ENCODE peak calls at places on chromosomes 11 and 22, in nine cellular contexts. C is prostate gland, L is psoas muscle, W is Peyer's patch, U is dorsolateral prefrontal cortex, I is colonic mucosa, V is HL-60, F is lower lobe of right lung, S is cardiac muscle cell. J is an unnamed sample.
A peak's percentile ranks its signal among the peaks of the same experiment; 100 is the strongest.

GRCh38 chr11:10784229-10785145 is 24.2 kb downstream of the EIF4G2 start:
- DNase-seq in C (no peak), L (no peak), W (no peak), U (no peak), I (no peak), V (no peak), F (no peak), S (peak; percentile 48), J (no peak)

GRCh38 chr11:113163291-113164030 is 150.9 kb upstream of the TTC12 start:
- DNase-seq in C (no peak), L (no peak), W (no peak), U (no peak), I (no peak), V (no peak), F (no peak), S (peak; percentile 67), J (no peak)

GRCh38 chr11:27861706-27862430 is 161.6 kb upstream of the BDNF start:
- DNase-seq in C (no peak), L (no peak), W (no peak), U (no peak), I (no peak), V (no peak), F (no peak), S (peak; percentile 86), J (no peak)

GRCh38 chr11:126919147-126919823 is 81.3 kb downstream of the KIRREL3 start:
- DNase-seq in C (no peak), L (no peak), W (no peak), U (no peak), I (no peak), V (no peak), F (no peak), S (no peak), J (no peak)

GRCh38 chr22:17057959-17058814 is 26.6 kb upstream of the IL17RA start:
- DNase-seq in C (peak; percentile 72), L (peak; percentile 40), W (no peak), U (peak; percentile 75), I (peak; percentile 61), V (peak; percentile 38), F (peak; percentile 56), S (peak; percentile 85), J (peak; percentile 58)

GRCh38 chr22:43777204-43777671 is 34.9 kb downstream of the EFCAB6 start:
- DNase-seq in C (no peak), L (no peak), W (no peak), U (peak; percentile 50), I (no peak), V (no peak), F (no peak), S (peak; percentile 76), J (no peak)

GRCh38 chr11:76313913-76314740 is 66.8 kb downstream of the THAP12 start:
- DNase-seq in C (no peak), L (peak; percentile 39), W (no peak), U (no peak), I (no peak), V (peak; percentile 16), F (peak; percentile 34), S (peak; percentile 39), J (no peak)

GRCh38 chr22:41544671-41545476 is 604 bp upstream of the POLR3H start:
- DNase-seq in C (no peak), L (no peak), W (no peak), U (no peak), I (no peak), V (no peak), F (no peak), S (no peak), J (no peak)

GRCh38 chr11:75627879-75628668 is 40.8 kb downstream of the MAP6 start:
- DNase-seq in C (no peak), L (no peak), W (no peak), U (no peak), I (no peak), V (no peak), F (no peak), S (peak; percentile 42), J (no peak)

GRCh38 chr11:119585038-119585666 is 143.8 kb downstream of the NECTIN1 start:
- DNase-seq in C (peak; percentile 84), L (peak; percentile 22), W (no peak), U (peak; percentile 51), I (peak; percentile 26), V (no peak), F (no peak), S (peak; percentile 26), J (peak; percentile 49)

GRCh38 chr11:313787-314547 is at the start of gene IFITM1:
- DNase-seq in C (peak; percentile 55), L (no peak), W (peak; percentile 69), U (no peak), I (peak; percentile 62), V (no peak), F (peak; percentile 51), S (peak; percentile 91), J (no peak)

GRCh38 chr11:124917115-124917637 is 1.9 kb upstream of the HEPN1 start:
- DNase-seq in C (no peak), L (no peak), W (no peak), U (peak; percentile 71), I (no peak), V (peak; percentile 4), F (no peak), S (peak; percentile 78), J (no peak)

GRCh38 chr11:118002541-118003019 is 16.4 kb downstream of the IL10RA start:
- DNase-seq in C (no peak), L (peak; percentile 58), W (no peak), U (no peak), I (peak; percentile 47), V (no peak), F (peak; percentile 49), S (peak; percentile 89), J (no peak)

GRCh38 chr11:76186776-76187279 is 19.5 kb downstream of the WNT11 start:
- DNase-seq in C (no peak), L (peak; percentile 42), W (no peak), U (no peak), I (no peak), V (no peak), F (no peak), S (no peak), J (no peak)

GRCh38 chr22:32788884-32789624 is 12.5 kb upstream of the TIMP3 start:
- DNase-seq in C (peak; percentile 34), L (no peak), W (no peak), U (no peak), I (no peak), V (no peak), F (peak; percentile 61), S (peak; percentile 84), J (peak; percentile 65)

GRCh38 chr11:9955387-9955786 is 291.5 kb downstream of the SWAP70 start:
- DNase-seq in C (no peak), L (no peak), W (no peak), U (no peak), I (no peak), V (no peak), F (no peak), S (no peak), J (no peak)

GRCh38 chr22:31020334-31020733 is 51.3 kb downstream of the TUG1 start:
- DNase-seq in C (no peak), L (no peak), W (no peak), U (no peak), I (no peak), V (no peak), F (no peak), S (no peak), J (no peak)

GRCh38 chr11:130817608-130817944 is 98.7 kb downstream of the SNX19 start:
- DNase-seq in C (no peak), L (no peak), W (no peak), U (no peak), I (no peak), V (peak; percentile 0), F (no peak), S (peak; percentile 70), J (no peak)

GRCh38 chr11:77322926-77323590 is 21.6 kb upstream of the GDPD4 start:
- DNase-seq in C (no peak), L (no peak), W (no peak), U (no peak), I (no peak), V (no peak), F (no peak), S (peak; percentile 16), J (no peak)

GRCh38 chr11:103541186-103541795 is 432.1 kb downstream of the DYNC2H1 start:
- DNase-seq in C (no peak), L (no peak), W (no peak), U (no peak), I (no peak), V (no peak), F (no peak), S (no peak), J (no peak)

DNA sequence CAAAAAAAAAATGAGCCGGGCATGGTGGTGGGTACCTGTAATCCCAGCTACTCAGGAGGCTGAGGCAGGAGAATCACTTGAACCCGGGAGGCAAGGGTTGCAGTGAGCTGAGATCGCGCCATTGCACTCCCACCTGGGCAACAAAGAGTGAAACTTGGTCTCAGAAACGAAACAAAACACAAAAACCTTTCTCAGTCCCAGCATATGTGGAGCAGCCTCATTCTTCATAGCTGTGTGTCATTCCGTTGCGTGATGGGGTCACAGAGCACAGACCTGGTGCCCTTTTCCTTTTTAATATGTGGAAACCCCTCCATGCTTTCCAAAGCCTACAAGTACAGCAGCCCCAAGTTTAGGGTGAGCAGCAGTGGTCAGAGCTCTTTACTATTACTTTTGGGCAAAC is 13.7 kb downstream of the PEX26 start:
- DNase-seq in C (no peak), L (no peak), W (no peak), U (no peak), I (no peak), V (no peak), F (no peak), S (no peak), J (no peak)
- H3K4me3 ChIP-seq in C (peak overlapping the region; percentile 26), L (peak overlapping the region; percentile 56), W (peak overlapping the region; percentile 42), U (peak overlapping the region; percentile 15), I (peak overlapping the region; percentile 5), V (no peak overlapping the region), F (peak overlapping the region; percentile 44), S (no peak overlapping the region), J (peak overlapping the region; percentile 22)

DNA sequence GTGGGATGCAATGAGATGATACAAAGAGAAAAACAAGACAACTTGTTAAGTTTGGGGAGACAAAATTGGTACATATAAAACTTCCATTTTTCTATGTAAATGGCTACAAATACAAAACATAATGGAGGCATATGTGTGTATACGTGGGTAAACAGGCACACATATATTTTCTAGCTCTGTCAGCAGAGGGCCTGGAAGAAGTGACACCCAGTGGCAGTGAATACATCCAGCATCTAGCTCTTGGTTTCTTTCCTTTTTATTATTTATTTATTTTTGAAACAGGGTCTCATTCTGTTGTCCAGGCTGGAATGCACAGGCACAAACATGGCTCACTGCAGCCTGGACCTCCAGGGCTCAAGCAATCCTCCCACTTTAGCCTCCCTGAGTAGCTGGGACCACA is 5.0 kb upstream of the RASL10A start:
- DNase-seq in C (no peak), L (no peak), W (no peak), U (no peak), I (no peak), V (no peak), F (no peak), S (no peak), J (no peak)
- TF ChIP-seq CTCF in C (no peak), L (no peak), W (no peak), U (peak; percentile 24), I (no peak), V (no peak), F (no peak), S (peak; percentile 9), J (no peak)

GRCh38 chr22:36822581-36822980 is 5.7 kb upstream of the PVALB start:
- DNase-seq in C (no peak), L (no peak), W (no peak), U (no peak), I (no peak), V (no peak), F (no peak), S (no peak), J (no peak)
- H3K27me3 ChIP-seq in C (peaks cover 22% of the 10 kb centered on the region), L (peaks cover 6% of the 10 kb centered on the region), W (peaks cover 14% of the 10 kb centered on the region), U (peaks cover 29% of the 10 kb centered on the region), I (peaks cover 20% of the 10 kb centered on the region), V (peaks cover 20% of the 10 kb centered on the region), F (peaks cover 50% of the 10 kb centered on the region), S (peaks cover 13% of the 10 kb centered on the region), J (no peaks in the 10 kb centered on the region)

GRCh38 chr22:39956932-39957664 is 3.1 kb upstream of the TMA7B start:
- DNase-seq in C (no peak), L (no peak), W (no peak), U (no peak), I (no peak), V (no peak), F (no peak), S (no peak), J (no peak)
- H3K4me3 ChIP-seq in C (no peak overlapping the region), L (no peak overlapping the region), W (no peak overlapping the region), U (no peak overlapping the region), I (no peak overlapping the region), V (no peak overlapping the region), F (no peak overlapping the region), S (no peak overlapping the region), J (no peak overlapping the region)

J was measured in pancreas.